ENCODE peak calls at places on chromosome 2, in seven cellular contexts. P is COR-L47; S is left ventricle myocardium superior; F is activated naive CD8-positive, alpha-beta T cell treated with anti-CD3 and anti-CD28 coated beads, Interleukin-2, amount 10 ng/mL, durations not matched to agents 7 days and 5 days; L is bronchial epithelial cell; O is CD8-positive, alpha-beta memory T cell; J is NCI-H1092. R is an unnamed sample.

GRCh38 chr2:202818321-202818720 is 53.2 kb downstream of the ICA1L start:
- DNase-seq in P (no peak), S (no peak), F (no peak), L (no peak), O (no peak), J (no peak), R (no peak)

GRCh38 chr2:25700221-25700660 is 26.9 kb upstream of the DTNB start:
- DNase-seq in P (peak; percentile 45), S (no peak), F (no peak), L (peak; percentile 71), O (peak; percentile 15), J (no peak), R (no peak)

GRCh38 chr2:144705328-144706245 is 185.7 kb upstream of the ZEB2 start:
- DNase-seq in P (no peak), S (no peak), F (no peak), L (no peak), O (no peak), J (no peak), R (no peak)

GRCh38 chr2:28413152-28413895 is 20.7 kb downstream of the FOSL2 start:
- DNase-seq in P (peak; percentile 78), S (peak; percentile 56), F (no peak), L (no peak), O (no peak), J (no peak), R (no peak)

GRCh38 chr2:161321944-161322343 is 13.7 kb downstream of the PSMD14 start:
- DNase-seq in P (no peak), S (no peak), F (no peak), L (peak; percentile 8), O (no peak), J (no peak), R (no peak)

GRCh38 chr2:100244881-100245605 is 77.3 kb downstream of the LONRF2 start:
- DNase-seq in P (no peak), S (no peak), F (no peak), L (no peak), O (no peak), J (no peak), R (no peak)

GRCh38 chr2:203835867-203836800 is 31.4 kb upstream of the CTLA4 start:
- DNase-seq in P (no peak), S (no peak), F (no peak), L (no peak), O (no peak), J (no peak), R (no peak)

GRCh38 chr2:238108423-238109201 is 8.5 kb downstream of the ESPNL start:
- DNase-seq in P (no peak), S (peak; percentile 23), F (peak; percentile 64), L (no peak), O (no peak), J (no peak), R (peak; percentile 49)

GRCh38 chr2:25851740-25852503 is 26.4 kb downstream of the ASXL2 start:
- DNase-seq in P (peak; percentile 14), S (no peak), F (no peak), L (peak; percentile 84), O (peak; percentile 69), J (no peak), R (no peak)

R was measured in lower lobe of right lung.